ENCODE peak calls at places on chromosome 21, in ten cellular contexts. M, A, T, W, N, I, F, P, D and O are unnamed samples.

GRCh38 chr21:41750051-41750450 is 16.8 kb downstream of the RIPK4 start:
- DNase-seq in M (peak; percentile 8), A (no peak), T (no peak), W (no peak), N (no peak), I (no peak), F (no peak), P (no peak), D (no peak), O (no peak)

GRCh38 chr21:42073140-42074099 is 2.3 kb downstream of the UMODL1 start:
- DNase-seq in M (no peak), A (no peak), T (no peak), W (no peak), N (no peak), I (no peak), F (no peak), P (no peak), D (no peak), O (no peak)

GRCh38 chr21:17915976-17916375 is 96.8 kb upstream of the C21orf91 start:
- DNase-seq in M (no peak), A (no peak), T (no peak), W (no peak), N (no peak), I (no peak), F (no peak), P (no peak), D (no peak), O (no peak)

GRCh38 chr21:17536381-17536780 is 23.5 kb downstream of the CXADR start:
- DNase-seq in M (no peak), A (no peak), T (no peak), W (no peak), N (no peak), I (no peak), F (no peak), P (no peak), D (no peak), O (no peak)

GRCh38 chr21:21682172-21682571 is 684.0 kb downstream of the NCAM2 start:
- DNase-seq in M (peak; percentile 47), A (no peak), T (no peak), W (no peak), N (no peak), I (no peak), F (no peak), P (no peak), D (no peak), O (no peak)

GRCh38 chr21:35643176-35643575 is 417.1 kb downstream of the SETD4 start:
- DNase-seq in M (peak; percentile 39), A (no peak), T (no peak), W (no peak), N (no peak), I (no peak), F (no peak), P (no peak), D (no peak), O (no peak)

GRCh38 chr21:16070207-16070651 is 340.4 kb downstream of the USP25 start:
- DNase-seq in M (no peak), A (no peak), T (no peak), W (no peak), N (no peak), I (no peak), F (no peak), P (no peak), D (no peak), O (no peak)

GRCh38 chr21:17270234-17270633 is 242.6 kb upstream of the CXADR start:
- DNase-seq in M (peak; percentile 31), A (peak; percentile 74), T (no peak), W (peak; percentile 41), N (no peak), I (peak; percentile 24), F (peak; percentile 60), P (peak; percentile 46), D (peak; percentile 33), O (peak; percentile 32)

GRCh38 chr21:23093259-23093658 is 2095.1 kb downstream of the NCAM2 start:
- DNase-seq in M (no peak), A (no peak), T (no peak), W (no peak), N (no peak), I (no peak), F (no peak), P (no peak), D (no peak), O (no peak)

GRCh38 chr21:45454924-45455315 is 50.0 kb downstream of the COL18A1 start:
- DNase-seq in M (no peak), A (no peak), T (no peak), W (no peak), N (no peak), I (no peak), F (peak; percentile 55), P (no peak), D (no peak), O (no peak)

GRCh38 chr21:45453308-45453950 is 48.5 kb downstream of the COL18A1 start:
- DNase-seq in M (no peak), A (no peak), T (no peak), W (no peak), N (no peak), I (no peak), F (peak; percentile 12), P (no peak), D (no peak), O (no peak)

GRCh38 chr21:45452696-45453307 is 47.8 kb downstream of the COL18A1 start:
- DNase-seq in M (no peak), A (no peak), T (no peak), W (no peak), N (no peak), I (no peak), F (no peak), P (no peak), D (no peak), O (no peak)

GRCh38 chr21:45455321-45456013 is 50.5 kb downstream of the COL18A1 start:
- DNase-seq in M (peak; percentile 22), A (no peak), T (no peak), W (peak; percentile 49), N (no peak), I (no peak), F (peak; percentile 58), P (no peak), D (peak; percentile 77), O (no peak)

DNA sequence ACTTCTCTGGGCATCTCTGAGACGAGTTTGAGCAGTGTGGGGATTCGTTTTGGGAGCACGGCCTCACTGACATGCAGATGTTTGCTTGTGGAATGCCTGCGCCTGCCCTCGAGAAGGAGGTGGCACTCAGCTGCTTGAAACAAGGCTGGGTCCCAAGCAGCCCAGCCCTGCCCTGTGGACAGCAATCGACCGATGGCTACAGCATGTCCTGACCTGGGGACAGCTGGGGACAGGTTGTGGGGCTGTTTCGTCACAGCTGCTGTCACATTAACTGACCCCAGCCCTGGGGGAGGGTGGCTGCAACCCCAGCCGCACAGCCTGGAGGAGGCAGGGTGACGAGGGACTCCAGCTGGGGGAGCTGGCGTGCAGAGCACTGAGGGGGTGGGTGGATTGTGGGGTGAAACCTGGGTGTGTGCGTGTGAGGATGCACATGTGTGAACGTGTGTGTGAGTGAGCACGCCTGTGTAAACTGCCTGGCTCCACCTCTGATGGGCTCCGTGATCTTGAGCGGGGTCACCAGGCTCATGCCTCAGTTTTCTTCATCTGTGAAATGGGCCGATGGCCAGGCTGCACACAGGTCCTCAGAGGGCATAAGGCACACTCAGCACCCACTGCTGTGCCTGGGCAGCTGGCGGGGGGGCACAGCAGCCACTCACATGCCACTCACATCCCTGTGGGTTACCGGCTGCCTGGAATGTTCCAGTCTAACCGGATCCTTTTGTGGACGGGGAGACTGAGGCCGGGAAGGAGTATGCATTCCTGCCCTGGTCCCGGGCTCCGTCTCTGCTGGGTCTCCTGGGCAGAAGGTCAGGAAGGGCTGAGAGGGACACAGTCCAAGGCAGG is 49.3 kb downstream of the COL18A1 start:
- DNase-seq in M (no peak), A (no peak), T (no peak), W (no peak), N (no peak), I (no peak), F (peak; percentile 28), P (no peak), D (no peak), O (no peak)
- TF ChIP-seq CTCF in M (no peak), A (no peak), T (no peak), W (no peak), N (no peak), I (no peak), F (no peak), P (no peak), D (no peak), O (no peak)

DNA sequence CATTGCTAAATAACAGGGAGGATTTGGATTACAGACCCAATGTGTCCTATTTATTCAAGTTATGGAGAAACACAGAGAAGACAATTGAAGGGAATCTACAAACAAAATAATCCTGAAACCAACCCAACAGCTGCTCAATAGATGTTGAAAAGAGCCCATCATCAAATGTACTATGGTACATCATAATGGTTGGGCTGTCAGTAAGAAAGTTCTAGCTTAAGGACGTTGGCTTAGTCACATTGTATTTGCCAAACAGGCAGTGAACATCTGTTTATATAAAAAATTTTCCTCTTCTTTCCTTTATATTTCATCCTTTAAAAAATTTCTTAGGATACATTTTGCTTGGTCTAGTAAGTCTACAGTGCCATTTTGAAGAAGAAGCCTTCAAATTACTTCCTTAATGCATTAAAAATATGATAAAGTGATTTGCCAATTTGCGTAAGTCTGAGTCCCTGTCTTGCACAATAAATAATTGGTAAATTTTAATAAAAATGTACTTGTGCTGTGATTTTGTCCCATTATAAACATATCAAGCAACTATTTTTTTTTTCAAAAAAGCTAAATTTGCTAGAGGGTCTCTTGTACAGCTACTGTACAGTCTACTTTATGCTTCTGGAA is 14.4 kb downstream of the MAP3K7CL start:
- DNase-seq in M (peak; percentile 61), A (no peak), T (no peak), W (no peak), N (no peak), I (no peak), F (no peak), P (no peak), D (no peak), O (no peak)
- H3K4me3 ChIP-seq in M (no peak overlapping the region), A (no peak overlapping the region), T (no peak overlapping the region), W (no peak overlapping the region), N (no peak overlapping the region), I (no peak overlapping the region), F (no peak overlapping the region), P (peak overlapping the region; percentile 24), D (no peak overlapping the region), O (no peak overlapping the region)

DNA sequence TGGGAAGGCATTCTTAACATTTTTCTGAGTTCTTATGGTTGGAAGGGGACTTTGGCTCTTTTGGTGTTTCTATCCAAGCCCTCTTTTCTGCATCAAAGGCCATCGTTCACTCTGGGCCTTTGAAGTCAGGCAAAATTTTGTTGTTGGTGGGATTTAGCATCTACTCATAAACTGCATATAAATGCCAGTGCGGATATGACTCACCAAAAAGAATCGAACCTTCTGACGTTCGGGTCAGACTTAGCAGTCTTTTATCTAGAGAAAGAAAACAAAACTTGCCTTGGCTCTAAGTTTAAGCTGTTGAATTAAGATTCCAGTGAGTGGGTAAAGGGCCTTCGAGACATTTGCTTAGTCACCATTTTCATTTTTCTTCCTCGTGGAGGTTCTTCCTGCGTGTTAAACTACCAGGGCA is 51.4 kb downstream of the EVA1C start:
- DNase-seq in M (peak; percentile 94), A (no peak), T (no peak), W (peak; percentile 14), N (no peak), I (no peak), F (no peak), P (no peak), D (no peak), O (no peak)
- TF ChIP-seq POLR2A in M (no peak), A (no peak), T (no peak), W (no peak), N (no peak), I (no peak), F (no peak), P (no peak), D (no peak), O (no peak)

GRCh38 chr21:34510148-34511142 is 1.6 kb downstream of the KCNE1 start:
- DNase-seq in M (peak; percentile 68), A (peak; percentile 81), T (no peak), W (peak; percentile 66), N (no peak), I (peak; percentile 62), F (no peak), P (peak; percentile 82), D (peak; percentile 35), O (peak; percentile 52)
- TF ChIP-seq CTCF in M (peak; percentile 92), A (peak; percentile 69), T (peak; percentile 39), W (peak; percentile 65), N (peak; percentile 81), I (peak; percentile 76), F (no peak), P (peak; percentile 91), D (peak; percentile 36), O (peak; percentile 64)